ENCODE peak calls at places on chromosome 17, in five cellular contexts. W, O, Z, T and V are unnamed samples.

GRCh38 chr17:80997471-80998387 is 6.1 kb downstream of the CHMP6 start:
- DNase-seq in W (no peak), Z (peak; percentile 71), O (peak; percentile 83), T (no peak), V (no peak)

GRCh38 chr17:29949708-29950107 is 8.3 kb downstream of the EFCAB5 start:
- DNase-seq in O (no peak), W (no peak), T (no peak), Z (no peak), V (no peak)

GRCh38 chr17:72296456-72296855 is 175.6 kb downstream of the SOX9 start:
- DNase-seq in Z (no peak), W (no peak), T (no peak), O (peak; percentile 54), V (no peak)

GRCh38 chr17:75130059-75130631 is 1.4 kb downstream of the NT5C start:
- DNase-seq in T (no peak), Z (no peak), O (no peak), W (no peak), V (no peak)

GRCh38 chr17:7842380-7842949 is 8.4 kb downstream of the KDM6B start:
- DNase-seq in W (peak; percentile 68), T (peak; percentile 45), Z (peak; percentile 97), O (peak; percentile 83), V (no peak)

GRCh38 chr17:49447603-49448325 is 33.1 kb upstream of the PHB1 start:
- DNase-seq in O (no peak), T (no peak), Z (no peak), W (no peak), V (no peak)

GRCh38 chr17:67221062-67221998 is 23.7 kb downstream of the HELZ start:
- DNase-seq in Z (peak; percentile 38), W (no peak), T (peak; percentile 39), O (peak; percentile 54), V (no peak)

GRCh38 chr17:35254107-35254802 is 11.4 kb downstream of the SLFN5 start:
- DNase-seq in Z (peak; percentile 94), T (no peak), O (peak; percentile 92), W (peak; percentile 57), V (no peak)

GRCh38 chr17:65527857-65528591 is 33.4 kb downstream of the AXIN2 start:
- DNase-seq in O (no peak), T (no peak), W (no peak), Z (no peak), V (no peak)

GRCh38 chr17:66341462-66341861 is 39.0 kb downstream of the PRKCA start:
- DNase-seq in W (no peak), Z (no peak), O (no peak), T (no peak), V (no peak)

GRCh38 chr17:20073056-20073979 is 64.2 kb downstream of the SPECC1 start:
- DNase-seq in Z (peak; percentile 52), T (no peak), O (no peak), W (no peak), V (no peak)

GRCh38 chr17:12909046-12909445 is 108.8 kb downstream of the ELAC2 start:
- DNase-seq in T (no peak), O (no peak), Z (no peak), W (no peak), V (no peak)

GRCh38 chr17:71919896-71920295 is 200.9 kb upstream of the SOX9 start:
- DNase-seq in Z (no peak), O (no peak), W (no peak), T (no peak), V (no peak)

GRCh38 chr17:21162394-21162775 is 35.6 kb downstream of the DHRS7B start:
- DNase-seq in O (no peak), Z (no peak), W (no peak), T (no peak), V (no peak)

GRCh38 chr17:77959926-77960521 is 1.5 kb downstream of the TNRC6C start:
- DNase-seq in T (peak; percentile 53), O (no peak), Z (peak; percentile 65), W (no peak), V (no peak)

GRCh38 chr17:6365187-6365943 is 69.6 kb downstream of the AIPL1 start:
- DNase-seq in T (no peak), Z (peak; percentile 88), O (peak; percentile 92), W (no peak), V (no peak)

GRCh38 chr17:44850612-44851011 is 2.9 kb downstream of the HIGD1B start:
- DNase-seq in T (no peak), Z (no peak), O (no peak), W (no peak), V (no peak)

GRCh38 chr17:33838281-33838680 is 416.8 kb upstream of the CCL2 start:
- DNase-seq in Z (no peak), W (no peak), T (no peak), O (no peak), V (no peak)

GRCh38 chr17:44785921-44786320 is 27.1 kb downstream of the ADAM11 start:
- DNase-seq in W (no peak), O (no peak), Z (no peak), T (no peak), V (no peak)

GRCh38 chr17:72479113-72479512 is 358.3 kb downstream of the SOX9 start:
- DNase-seq in Z (no peak), W (no peak), T (no peak), O (peak; percentile 36), V (no peak)

GRCh38 chr17:47800686-47801085 is 20.9 kb downstream of the OSBPL7 start:
- DNase-seq in O (no peak), Z (no peak), W (no peak), T (no peak), V (no peak)

GRCh38 chr17:14748036-14748715 is 447.3 kb downstream of the HS3ST3B1 start:
- DNase-seq in W (no peak), T (no peak), Z (no peak), O (peak; percentile 88), V (no peak)

GRCh38 chr17:13385481-13385907 is 216.2 kb downstream of the HS3ST3A1 start:
- DNase-seq in T (no peak), W (no peak), O (peak; percentile 22), Z (peak; percentile 67), V (no peak)

GRCh38 chr17:76384222-76384986 is at the start of gene SPHK1:
- DNase-seq in Z (peak; percentile 84), O (peak; percentile 89), W (peak; percentile 78), T (peak; percentile 90), V (no peak)

DNA sequence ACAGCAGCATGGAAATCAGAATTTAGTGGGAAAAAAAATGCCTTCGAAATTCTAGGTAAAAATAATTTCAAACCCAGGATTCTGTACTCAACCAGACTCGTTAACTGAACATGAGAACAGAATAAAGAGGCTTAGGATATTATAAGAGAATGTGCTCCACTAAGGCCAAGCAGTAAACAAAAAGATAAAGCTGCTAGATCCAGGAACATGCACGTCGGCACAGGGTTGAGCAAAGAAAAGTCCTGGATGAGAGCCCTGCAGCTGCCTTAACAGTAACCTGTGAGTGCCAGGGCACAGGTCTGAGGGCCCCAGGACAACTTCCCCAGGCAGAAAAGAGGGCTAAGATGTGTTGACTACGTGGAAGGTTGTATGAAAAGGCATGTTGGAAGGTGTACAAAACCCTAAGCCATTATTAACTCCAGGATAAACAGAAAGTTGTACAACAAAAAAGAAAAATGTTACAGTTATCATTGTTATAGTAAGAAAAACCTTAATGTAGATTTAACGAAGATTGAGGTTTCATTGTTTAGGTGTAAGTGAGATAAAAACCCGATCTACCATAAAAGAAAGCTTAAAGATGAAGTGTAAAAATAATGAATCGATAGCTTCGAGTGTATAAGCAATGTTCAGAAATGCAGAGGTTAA is 42.3 kb upstream of the RBFOX3 start:
- DNase-seq in T (no peak), Z (no peak), O (no peak), W (no peak), V (no peak)
- TF ChIP-seq EZH2 in T (no peak), Z (no peak), O (peak; percentile 25), W (no peak), V (no peak)

DNA sequence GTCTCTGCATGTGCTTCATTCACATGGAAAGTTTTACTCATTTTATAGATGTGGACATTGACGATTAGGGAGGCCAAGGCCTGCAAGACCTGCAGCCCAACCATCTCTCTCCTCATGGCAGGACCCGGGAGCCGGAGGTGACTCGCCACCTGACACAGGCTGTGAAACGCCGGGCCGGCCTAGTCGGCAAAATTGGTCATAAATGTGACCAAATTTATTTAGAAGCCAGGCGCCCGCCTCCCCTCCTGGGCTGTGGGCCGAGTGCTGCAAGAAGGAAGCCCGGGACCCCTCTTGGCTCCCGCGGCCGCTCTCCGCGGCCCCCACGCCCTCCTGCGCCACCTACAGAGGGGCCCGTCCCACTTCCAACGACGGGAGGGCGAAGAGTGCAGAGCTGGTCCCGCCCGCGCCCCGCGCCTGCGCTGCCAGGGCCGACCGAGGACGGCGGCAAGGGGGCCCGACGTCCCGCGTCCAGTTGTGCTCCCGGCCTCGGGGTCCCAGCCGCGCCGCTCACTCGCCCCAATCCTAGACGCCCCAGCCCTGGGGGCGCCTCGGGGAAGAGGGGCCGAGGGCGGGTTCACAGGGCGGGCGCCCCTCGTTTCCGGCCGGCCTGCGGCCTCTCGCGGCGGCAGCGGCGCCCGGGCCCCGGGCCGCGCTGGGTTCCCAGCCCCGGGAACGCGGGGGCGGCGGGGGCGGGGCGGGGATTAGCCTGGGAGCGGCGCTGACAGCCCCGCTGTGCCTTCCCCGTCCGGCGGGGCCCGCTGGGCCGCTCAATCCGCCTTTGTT is 47.5 kb downstream of the WNT3 start:
- DNase-seq in T (peak; percentile 92), W (peak; percentile 68), O (peak; percentile 84), Z (peak; percentile 48), V (no peak)
- H3K27me3 ChIP-seq in T (peaks cover 70% of the 10 kb centered on the region), W (no peaks in the 10 kb centered on the region), O (no peaks in the 10 kb centered on the region), Z (no peaks in the 10 kb centered on the region), V (no peaks in the 10 kb centered on the region)

GRCh38 chr17:2059125-2059836 is 4.4 kb downstream of the HIC1 start:
- DNase-seq in O (no peak), Z (no peak), T (no peak), W (no peak), V (no peak)

GRCh38 chr17:2057130-2057713 is 2.3 kb downstream of the HIC1 start:
- DNase-seq in T (peak; percentile 73), W (no peak), Z (no peak), O (no peak), V (no peak)

GRCh38 chr17:2058521-2059124 is 3.7 kb downstream of the HIC1 start:
- DNase-seq in Z (peak; percentile 67), T (no peak), W (no peak), O (no peak), V (no peak)

GRCh38 chr17:2056221-2057129 is 1.6 kb downstream of the HIC1 start:
- DNase-seq in Z (peak; percentile 73), W (no peak), T (peak; percentile 71), O (no peak), V (no peak)

DNA sequence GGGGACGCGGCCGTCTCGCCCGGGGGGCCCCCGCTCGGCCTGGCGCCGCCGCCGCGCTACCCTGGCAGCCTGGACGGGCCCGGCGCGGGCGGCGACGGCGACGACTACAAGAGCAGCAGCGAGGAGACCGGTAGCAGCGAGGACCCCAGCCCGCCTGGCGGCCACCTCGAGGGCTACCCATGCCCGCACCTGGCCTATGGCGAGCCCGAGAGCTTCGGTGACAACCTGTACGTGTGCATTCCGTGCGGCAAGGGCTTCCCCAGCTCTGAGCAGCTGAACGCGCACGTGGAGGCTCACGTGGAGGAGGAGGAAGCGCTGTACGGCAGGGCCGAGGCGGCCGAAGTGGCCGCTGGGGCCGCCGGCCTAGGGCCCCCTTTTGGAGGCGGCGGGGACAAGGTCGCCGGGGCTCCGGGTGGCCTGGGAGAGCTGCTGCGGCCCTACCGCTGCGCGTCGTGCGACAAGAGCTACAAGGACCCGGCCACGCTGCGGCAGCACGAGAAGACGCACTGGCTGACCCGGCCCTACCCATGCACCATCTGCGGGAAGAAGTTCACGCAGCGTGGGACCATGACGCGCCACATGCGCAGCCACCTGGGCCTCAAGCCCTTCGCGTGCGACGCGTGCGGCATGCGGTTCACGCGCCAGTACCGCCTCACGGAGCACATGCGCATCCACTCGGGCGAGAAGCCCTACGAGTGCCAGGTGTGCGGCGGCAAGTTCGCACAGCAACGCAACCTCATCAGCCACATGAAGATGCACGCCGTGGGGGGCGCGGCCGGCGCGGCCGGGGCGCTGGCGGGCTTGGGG is 3.0 kb downstream of the HIC1 start:
- DNase-seq in W (no peak), T (no peak), Z (no peak), O (no peak), V (no peak)
- H3K4me3 ChIP-seq in W (no peak overlapping the region), T (peak overlapping the region; percentile 34), Z (peak overlapping the region; percentile 80), O (no peak overlapping the region), V (no peak overlapping the region)

GRCh38 chr17:37742762-37743611 is 1.9 kb downstream of the HNF1B start:
- DNase-seq in T (peak; percentile 59), Z (no peak), W (peak; percentile 11), O (peak; percentile 42), V (no peak)
- TF ChIP-seq EZH2 in T (peak; percentile 75), Z (no peak), W (no peak), O (peak; percentile 94), V (peak; percentile 89)